ENCODE peak calls at places on chromosomes 2 and 18, in seven cellular contexts. One of them, this sample, is unnamed.

GRCh38 chr2:45289997-45290673 is 280.9 kb upstream of the SIX2 start:
- DNase-seq in spleen: no peak
- DNase-seq in IMR-90: peak; percentile 29
- DNase-seq in right lobe of liver: no peak
- DNase-seq in tibial nerve: no peak
- DNase-seq in HCT116: no peak
- DNase-seq in heart left ventricle: no peak
- DNase-seq in this sample: no peak

GRCh38 chr2:154945977-154946376 is 247.5 kb downstream of the KCNJ3 start:
- DNase-seq in spleen: no peak
- DNase-seq in IMR-90: no peak
- DNase-seq in heart left ventricle: no peak
- DNase-seq in HCT116: no peak
- DNase-seq in right lobe of liver: no peak
- DNase-seq in tibial nerve: no peak
- DNase-seq in this sample: no peak

GRCh38 chr2:5325523-5325922 is 366.7 kb upstream of the SOX11 start:
- DNase-seq in right lobe of liver: no peak
- DNase-seq in tibial nerve: no peak
- DNase-seq in IMR-90: no peak
- DNase-seq in heart left ventricle: peak; percentile 22
- DNase-seq in spleen: no peak
- DNase-seq in HCT116: no peak
- DNase-seq in this sample: peak; percentile 65

GRCh38 chr2:28726177-28726576 is 25.5 kb upstream of the PPP1CB start:
- DNase-seq in heart left ventricle: no peak
- DNase-seq in HCT116: no peak
- DNase-seq in IMR-90: no peak
- DNase-seq in spleen: no peak
- DNase-seq in tibial nerve: no peak
- DNase-seq in right lobe of liver: no peak
- DNase-seq in this sample: no peak

GRCh38 chr2:101249826-101250225 is 2.9 kb upstream of the CNOT11 start:
- DNase-seq in heart left ventricle: no peak
- DNase-seq in IMR-90: no peak
- DNase-seq in spleen: no peak
- DNase-seq in right lobe of liver: no peak
- DNase-seq in HCT116: no peak
- DNase-seq in tibial nerve: no peak
- DNase-seq in this sample: no peak

GRCh38 chr2:29892576-29892975 is 28.8 kb downstream of the ALK start:
- DNase-seq in spleen: no peak
- DNase-seq in HCT116: no peak
- DNase-seq in right lobe of liver: no peak
- DNase-seq in IMR-90: peak; percentile 1
- DNase-seq in heart left ventricle: no peak
- DNase-seq in tibial nerve: no peak
- DNase-seq in this sample: no peak

GRCh38 chr2:179218848-179219594 is 45.6 kb downstream of the SESTD1 start:
- DNase-seq in IMR-90: peak; percentile 87
- DNase-seq in spleen: no peak
- DNase-seq in right lobe of liver: no peak
- DNase-seq in tibial nerve: peak; percentile 89
- DNase-seq in heart left ventricle: peak; percentile 68
- DNase-seq in HCT116: peak; percentile 67
- DNase-seq in this sample: no peak

GRCh38 chr18:68735498-68736343 is 20.8 kb upstream of the TMX3 start:
- DNase-seq in spleen: no peak
- DNase-seq in right lobe of liver: no peak
- DNase-seq in HCT116: peak; percentile 23
- DNase-seq in tibial nerve: no peak
- DNase-seq in IMR-90: peak; percentile 74
- DNase-seq in heart left ventricle: no peak
- DNase-seq in this sample: no peak

DNA sequence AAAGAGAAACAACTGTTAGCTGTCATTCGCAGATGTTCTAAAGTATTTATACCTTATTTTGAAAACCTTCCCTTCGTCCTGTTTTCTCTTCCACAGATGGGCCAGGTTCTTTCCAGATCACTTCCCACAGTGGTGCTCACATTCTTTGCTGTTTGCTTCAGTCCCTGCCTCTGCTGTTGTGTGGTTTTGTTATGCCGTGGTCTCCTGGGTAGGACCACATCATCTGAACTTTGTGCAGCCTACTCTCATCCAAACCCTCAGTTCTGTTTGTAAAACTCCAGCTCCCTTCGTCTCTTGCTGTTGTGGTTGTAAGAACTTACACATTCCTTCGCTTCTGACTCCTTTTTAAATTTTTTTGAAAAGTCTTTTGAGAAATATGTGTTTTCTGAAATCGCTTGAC is 38.1 kb downstream of the ZNF236 start:
- DNase-seq in right lobe of liver: no peak
- DNase-seq in HCT116: no peak
- DNase-seq in tibial nerve: no peak
- DNase-seq in spleen: no peak
- DNase-seq in heart left ventricle: no peak
- DNase-seq in IMR-90: no peak
- DNase-seq in this sample: no peak
- H3K36me3 ChIP-seq in right lobe of liver: peaks cover 11% of the 10 kb centered on the region
- H3K36me3 ChIP-seq in HCT116: no peaks in the 10 kb centered on the region
- H3K36me3 ChIP-seq in tibial nerve: no peaks in the 10 kb centered on the region
- H3K36me3 ChIP-seq in spleen: peaks cover 35% of the 10 kb centered on the region
- H3K36me3 ChIP-seq in heart left ventricle: peaks cover 2% of the 10 kb centered on the region
- H3K36me3 ChIP-seq in IMR-90: peaks cover 11% of the 10 kb centered on the region
- H3K36me3 ChIP-seq in this sample: peaks cover 12% of the 10 kb centered on the region

DNA sequence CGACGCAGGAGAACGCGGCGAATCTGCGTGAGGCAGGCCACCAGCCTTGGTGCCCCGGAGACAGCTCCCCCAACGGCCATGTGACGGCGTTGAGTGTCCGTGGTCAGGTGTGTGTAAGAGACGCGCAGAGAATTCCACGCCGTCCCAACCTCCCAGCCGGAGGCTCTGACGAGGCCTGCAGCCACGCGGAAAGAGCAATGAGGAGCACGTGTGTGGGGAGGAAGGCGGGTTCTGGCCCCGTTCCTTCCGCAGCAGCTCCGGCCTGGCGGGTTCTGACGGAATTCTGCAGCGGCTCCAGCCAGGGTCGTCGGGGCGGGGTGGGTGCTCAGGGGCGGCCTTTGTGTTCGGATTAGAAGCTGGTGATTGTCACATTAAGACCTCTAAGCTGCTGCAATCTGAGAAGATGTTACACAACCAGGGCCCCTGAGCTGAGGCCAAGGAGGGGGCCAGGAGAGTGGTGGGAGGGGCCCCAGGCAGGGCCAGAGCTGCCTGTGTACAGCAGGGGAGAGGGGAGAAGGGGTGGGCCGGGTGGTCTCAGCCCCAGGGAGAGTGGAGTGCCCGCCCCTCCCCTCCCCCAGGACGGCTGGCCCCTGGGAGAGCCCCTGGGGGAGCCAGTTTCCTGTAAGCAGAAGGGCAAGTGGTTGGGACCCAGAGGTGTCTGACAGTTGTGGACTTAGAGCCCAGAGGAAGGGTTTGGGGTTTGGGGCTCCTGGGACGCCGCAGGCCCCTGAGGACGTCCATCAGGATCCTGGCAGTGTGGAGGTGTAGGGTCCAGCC is 5.1 kb upstream of the GAL3ST2 start:
- DNase-seq in HCT116: no peak
- DNase-seq in spleen: peak; percentile 76
- DNase-seq in right lobe of liver: no peak
- DNase-seq in heart left ventricle: no peak
- DNase-seq in tibial nerve: peak; percentile 28
- DNase-seq in IMR-90: peak; percentile 17
- DNase-seq in this sample: no peak
- TF ChIP-seq POLR2A in HCT116: no peak
- TF ChIP-seq POLR2A in spleen: no peak
- TF ChIP-seq POLR2A in right lobe of liver: no peak
- TF ChIP-seq POLR2A in heart left ventricle: no peak
- TF ChIP-seq POLR2A in tibial nerve: no peak
- TF ChIP-seq POLR2A in IMR-90: no peak
- TF ChIP-seq POLR2A in this sample: no peak

GRCh38 chr2:240528406-240529040 is 29.3 kb downstream of the ANKMY1 start:
- DNase-seq in IMR-90: no peak
- DNase-seq in heart left ventricle: no peak
- DNase-seq in spleen: peak; percentile 51
- DNase-seq in tibial nerve: no peak
- DNase-seq in HCT116: no peak
- DNase-seq in right lobe of liver: no peak
- DNase-seq in this sample: no peak

GRCh38 chr2:240524963-240525718 is 32.6 kb downstream of the ANKMY1 start:
- DNase-seq in right lobe of liver: no peak
- DNase-seq in IMR-90: no peak
- DNase-seq in tibial nerve: no peak
- DNase-seq in spleen: peak; percentile 32
- DNase-seq in heart left ventricle: no peak
- DNase-seq in HCT116: no peak
- DNase-seq in this sample: no peak

GRCh38 chr2:240525802-240526201 is 32.0 kb downstream of the ANKMY1 start:
- DNase-seq in tibial nerve: no peak
- DNase-seq in right lobe of liver: no peak
- DNase-seq in spleen: peak; percentile 41
- DNase-seq in IMR-90: no peak
- DNase-seq in heart left ventricle: no peak
- DNase-seq in HCT116: no peak
- DNase-seq in this sample: no peak

GRCh38 chr2:240526521-240526920 is 31.3 kb downstream of the ANKMY1 start:
- DNase-seq in IMR-90: no peak
- DNase-seq in right lobe of liver: no peak
- DNase-seq in tibial nerve: no peak
- DNase-seq in spleen: peak; percentile 18
- DNase-seq in HCT116: no peak
- DNase-seq in heart left ventricle: no peak
- DNase-seq in this sample: no peak

DNA sequence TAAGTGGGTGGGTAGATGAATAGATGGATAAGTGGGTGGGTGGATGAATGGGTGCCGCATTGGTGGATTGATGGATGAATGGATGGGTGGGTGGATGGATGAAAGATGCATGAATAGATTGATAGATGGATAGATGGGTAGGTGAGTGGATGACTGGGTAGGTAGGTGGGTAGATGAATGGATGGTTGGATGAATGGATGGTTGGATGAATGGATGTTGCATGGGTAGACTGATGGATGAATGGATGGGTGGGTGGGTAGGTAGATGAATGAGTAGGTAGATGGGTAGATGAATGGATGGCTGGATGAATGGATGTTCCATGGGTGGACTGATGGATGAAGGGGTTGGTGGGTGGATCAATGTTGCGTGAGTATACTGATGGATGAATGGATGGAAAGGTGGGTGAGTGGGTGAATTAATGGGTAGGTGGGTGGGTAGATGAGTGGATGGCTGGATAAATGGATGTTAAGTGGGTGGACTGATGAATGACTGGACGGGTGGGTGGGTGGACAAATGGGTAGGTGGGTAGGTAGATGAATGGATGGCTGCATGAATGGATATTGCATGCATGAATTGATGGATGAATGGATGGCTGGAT is 30.5 kb downstream of the ANKMY1 start:
- DNase-seq in HCT116: no peak
- DNase-seq in IMR-90: no peak
- DNase-seq in tibial nerve: no peak
- DNase-seq in heart left ventricle: no peak
- DNase-seq in right lobe of liver: no peak
- DNase-seq in spleen: no peak
- DNase-seq in this sample: no peak
- H3K36me3 ChIP-seq in HCT116: no peaks in the 10 kb centered on the region
- H3K36me3 ChIP-seq in IMR-90: peaks cover 15% of the 10 kb centered on the region
- H3K36me3 ChIP-seq in tibial nerve: peaks cover 18% of the 10 kb centered on the region
- H3K36me3 ChIP-seq in heart left ventricle: no peaks in the 10 kb centered on the region
- H3K36me3 ChIP-seq in right lobe of liver: no peaks in the 10 kb centered on the region
- H3K36me3 ChIP-seq in spleen: peaks cover 32% of the 10 kb centered on the region
- H3K36me3 ChIP-seq in this sample: no peaks in the 10 kb centered on the region

GRCh38 chr18:22166070-22166972 is 3.1 kb upstream of the GATA6 start:
- DNase-seq in right lobe of liver: peak; percentile 81
- DNase-seq in tibial nerve: no peak
- DNase-seq in spleen: peak; percentile 78
- DNase-seq in HCT116: no peak
- DNase-seq in heart left ventricle: peak; percentile 79
- DNase-seq in IMR-90: no peak
- DNase-seq in this sample: peak; percentile 68
- TF ChIP-seq POLR2A in right lobe of liver: peak; percentile 80
- TF ChIP-seq POLR2A in tibial nerve: no peak
- TF ChIP-seq POLR2A in spleen: no peak
- TF ChIP-seq POLR2A in HCT116: no peak
- TF ChIP-seq POLR2A in heart left ventricle: no peak
- TF ChIP-seq POLR2A in IMR-90: no peak
- TF ChIP-seq POLR2A in this sample: peak; percentile 69

GRCh38 chr2:24809316-24810007 is 16.2 kb downstream of the CENPO start:
- DNase-seq in IMR-90: peak; percentile 60
- DNase-seq in tibial nerve: no peak
- DNase-seq in HCT116: no peak
- DNase-seq in heart left ventricle: no peak
- DNase-seq in right lobe of liver: no peak
- DNase-seq in spleen: no peak
- DNase-seq in this sample: no peak
- H3K36me3 ChIP-seq in IMR-90: peaks cover under 1% of the 10 kb centered on the region
- H3K36me3 ChIP-seq in tibial nerve: no peaks in the 10 kb centered on the region
- H3K36me3 ChIP-seq in HCT116: peaks cover 10% of the 10 kb centered on the region
- H3K36me3 ChIP-seq in heart left ventricle: no peaks in the 10 kb centered on the region
- H3K36me3 ChIP-seq in right lobe of liver: no peaks in the 10 kb centered on the region
- H3K36me3 ChIP-seq in spleen: no peaks in the 10 kb centered on the region
- H3K36me3 ChIP-seq in this sample: no peaks in the 10 kb centered on the region

GRCh38 chr2:85611705-85612587 is at the start of gene C2orf68:
- DNase-seq in spleen: peak; percentile 98
- DNase-seq in right lobe of liver: peak; percentile 95
- DNase-seq in HCT116: peak; percentile 81
- DNase-seq in IMR-90: peak; percentile 79
- DNase-seq in tibial nerve: peak; percentile 84
- DNase-seq in heart left ventricle: peak; percentile 94
- DNase-seq in this sample: peak; percentile 96
- TF ChIP-seq POLR2A in spleen: no peak
- TF ChIP-seq POLR2A in right lobe of liver: peak; percentile 66
- TF ChIP-seq POLR2A in HCT116: peak; percentile 93
- TF ChIP-seq POLR2A in IMR-90: peak; percentile 84
- TF ChIP-seq POLR2A in tibial nerve: peak; percentile 78
- TF ChIP-seq POLR2A in heart left ventricle: no peak
- TF ChIP-seq POLR2A in this sample: peak; percentile 69

This sample was measured in upper lobe of left lung.